ENCODE peak calls at places on chromosomes 12 and 14, in seven cellular contexts. E is B cell, J is epithelial cell of esophagus, R is AG09319, C is cardiac fibroblast, O is GM12865, I is transverse colon. T is an unnamed sample.

GRCh38 chr12:80551897-80552296 is 107.9 kb downstream of the PTPRQ start:
- DNase-seq in E (no peak), J (peak; percentile 91), R (peak; percentile 74), C (peak; percentile 91), O (no peak), I (no peak), T (peak; percentile 38)

GRCh38 chr12:109617496-109617895 is 43.9 kb downstream of the MVK start:
- DNase-seq in E (no peak), J (no peak), R (no peak), C (no peak), O (no peak), I (no peak), T (no peak)

GRCh38 chr14:77113644-77114043 is 15.6 kb downstream of the CIPC start:
- DNase-seq in E (no peak), J (no peak), R (no peak), C (no peak), O (no peak), I (no peak), T (no peak)

GRCh38 chr14:72583316-72584272 is 310.3 kb downstream of the DPF3 start:
- DNase-seq in E (no peak), J (no peak), R (no peak), C (no peak), O (no peak), I (no peak), T (no peak)

GRCh38 chr12:95623554-95624170 is 72.4 kb upstream of the USP44 start:
- DNase-seq in E (peak; percentile 41), J (peak; percentile 91), R (peak; percentile 75), C (peak; percentile 95), O (peak; percentile 66), I (peak; percentile 72), T (peak; percentile 78)

GRCh38 chr12:11823043-11823442 is 173.6 kb downstream of the ETV6 start:
- DNase-seq in E (no peak), J (no peak), R (no peak), C (peak; percentile 48), O (peak; percentile 47), I (no peak), T (no peak)

GRCh38 chr12:2301531-2302461 is 249.0 kb downstream of the CACNA1C start:
- DNase-seq in E (no peak), J (no peak), R (peak; percentile 90), C (no peak), O (no peak), I (no peak), T (no peak)

GRCh38 chr12:79451365-79451764 is 239.4 kb downstream of the PAWR start:
- DNase-seq in E (no peak), J (no peak), R (no peak), C (peak; percentile 9), O (no peak), I (no peak), T (no peak)

DNA sequence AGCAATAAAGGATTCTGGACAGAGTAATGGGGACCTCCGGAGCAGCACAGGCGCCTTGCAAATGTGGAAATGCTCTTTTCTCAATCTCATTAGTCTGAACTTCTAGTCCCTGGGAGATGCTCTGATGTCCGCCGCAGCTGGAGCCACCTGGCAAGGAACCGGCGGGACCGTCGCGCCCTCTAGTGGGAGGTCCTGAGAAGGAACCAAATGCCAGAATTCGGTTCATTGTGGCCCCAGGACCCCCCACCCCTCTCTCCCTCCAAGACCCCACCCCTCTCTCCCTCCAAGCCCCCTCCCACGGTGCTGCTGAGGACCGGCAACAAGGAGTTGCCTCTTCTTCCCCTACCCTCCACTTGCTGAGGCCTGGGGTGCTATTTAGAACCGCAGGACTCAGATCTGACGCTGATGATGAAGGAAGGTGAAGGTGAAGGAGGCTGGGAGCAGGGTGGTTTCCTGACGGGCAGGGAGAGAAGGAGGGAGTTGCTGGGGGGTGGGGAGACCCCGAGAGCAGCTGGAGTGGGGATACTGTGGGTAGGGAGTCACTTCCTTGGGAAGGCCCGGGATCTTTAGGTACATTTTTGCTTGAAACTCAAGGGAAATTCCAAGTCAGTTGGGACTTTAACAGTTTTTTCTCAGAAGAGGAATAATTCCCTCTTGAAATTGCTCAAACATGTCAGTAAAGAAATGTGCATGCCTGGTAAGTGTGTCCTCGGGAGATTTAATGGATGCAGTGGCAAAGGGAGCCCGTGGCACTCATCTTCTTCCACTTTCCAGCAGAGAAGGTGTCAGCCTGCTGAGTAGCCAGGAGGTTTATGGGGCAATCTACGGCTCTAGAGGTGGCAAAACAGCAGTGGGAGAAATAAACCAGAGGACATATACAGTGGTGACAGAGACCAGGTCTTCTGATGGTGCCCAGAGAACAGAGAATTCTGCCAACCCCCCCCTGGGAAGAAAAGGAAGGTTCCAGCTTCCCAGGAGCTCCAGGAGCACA is 42.6 kb downstream of the SMIM41 start:
- DNase-seq in E (peak; percentile 75), J (peak; percentile 58), R (no peak), C (peak; percentile 66), O (peak; percentile 86), I (peak; percentile 69), T (peak; percentile 65)
- TF ChIP-seq CTCF in E (peak; percentile 87), J (peak; percentile 78), R (peak; percentile 72), C (peak; percentile 84), O (peak; percentile 87), I (peak; percentile 44), T (no peak)

GRCh38 chr12:55684761-55685370 is 22.8 kb downstream of the ITGA7 start:
- DNase-seq in E (no peak), J (no peak), R (no peak), C (no peak), O (no peak), I (no peak), T (no peak)

GRCh38 chr12:55682087-55682796 is 25.5 kb downstream of the ITGA7 start:
- DNase-seq in E (no peak), J (no peak), R (no peak), C (no peak), O (no peak), I (no peak), T (peak; percentile 36)

GRCh38 chr12:55679691-55680090 is 28.0 kb downstream of the ITGA7 start:
- DNase-seq in E (no peak), J (no peak), R (no peak), C (no peak), O (no peak), I (no peak), T (no peak)

GRCh38 chr12:55683676-55684075 is 24.0 kb downstream of the ITGA7 start:
- DNase-seq in E (no peak), J (no peak), R (no peak), C (no peak), O (no peak), I (no peak), T (no peak)

DNA sequence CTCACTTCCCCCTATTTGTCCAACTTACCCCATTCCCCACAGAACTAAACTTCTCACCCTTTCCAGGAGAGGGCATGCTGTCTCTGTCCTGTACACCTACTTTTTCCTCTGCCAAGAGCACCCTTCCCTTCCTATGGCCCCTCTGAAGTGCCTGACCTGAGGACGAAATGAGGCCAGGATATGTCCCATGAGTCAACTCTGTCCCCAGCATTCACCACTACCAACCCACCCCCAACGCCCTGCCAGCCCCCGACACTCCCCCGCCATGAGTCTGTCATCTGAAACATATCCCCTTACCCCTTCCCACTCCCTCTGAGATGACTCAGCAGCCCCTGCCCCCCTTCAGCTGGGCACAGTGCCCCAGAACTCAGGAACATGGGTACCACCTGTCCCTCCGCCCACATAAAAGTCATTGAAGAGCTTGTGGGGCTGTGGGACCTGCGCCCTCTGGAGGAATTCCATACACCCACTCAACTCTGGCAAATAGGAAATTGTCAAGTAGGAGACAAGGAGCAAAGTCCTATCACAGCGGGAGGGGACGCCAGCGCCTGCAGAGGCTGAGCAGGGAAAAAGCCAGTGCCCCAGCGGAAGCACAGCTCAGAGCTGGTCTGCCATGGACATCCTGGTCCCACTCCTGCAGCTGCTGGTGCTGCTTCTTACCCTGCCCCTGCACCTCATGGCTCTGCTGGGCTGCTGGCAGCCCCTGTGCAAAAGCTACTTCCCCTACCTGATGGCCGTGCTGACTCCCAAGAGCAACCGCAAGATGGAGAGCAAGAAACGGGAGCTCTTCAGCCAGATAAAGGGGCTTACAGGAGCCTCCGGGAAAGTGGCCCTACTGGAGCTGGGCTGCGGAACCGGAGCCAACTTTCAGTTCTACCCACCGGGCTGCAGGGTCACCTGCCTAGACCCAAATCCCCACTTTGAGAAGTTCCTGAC is 26.3 kb downstream of the ITGA7 start:
- DNase-seq in E (no peak), J (peak; percentile 46), R (peak; percentile 12), C (peak; percentile 75), O (no peak), I (peak; percentile 85), T (peak; percentile 87)
- TF ChIP-seq CTCF in E (no peak), J (peak; percentile 23), R (peak; percentile 36), C (peak; percentile 38), O (no peak), I (peak; percentile 52), T (peak; percentile 55)

DNA sequence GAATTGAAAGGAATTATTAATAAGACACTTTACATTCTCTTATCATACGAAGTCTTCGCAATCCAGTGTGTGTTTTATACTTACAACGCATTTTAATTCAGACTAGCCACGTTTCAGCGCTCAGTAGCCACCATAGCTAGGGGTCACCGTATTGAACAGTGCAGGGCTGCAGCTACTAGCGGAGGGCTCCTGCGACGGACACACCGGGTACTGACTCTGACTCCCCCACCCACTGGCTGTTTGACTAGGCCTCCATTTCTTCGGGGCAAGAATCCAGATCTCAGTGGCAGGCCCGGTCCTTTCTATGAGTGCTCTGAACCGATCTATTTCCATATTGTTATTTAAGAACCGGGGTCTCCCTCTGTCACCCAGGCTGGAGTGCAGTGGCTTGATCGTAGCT is 1.5 kb upstream of the CDK2AP1 start:
- DNase-seq in E (no peak), J (no peak), R (no peak), C (no peak), O (no peak), I (no peak), T (no peak)
- TF ChIP-seq CTCF in E (no peak), J (no peak), R (no peak), C (no peak), O (no peak), I (no peak), T (no peak)

GRCh38 chr14:28746247-28746646 is 20.3 kb upstream of the FOXG1 start:
- DNase-seq in E (no peak), J (no peak), R (no peak), C (no peak), O (no peak), I (no peak), T (no peak)

GRCh38 chr14:28755198-28755794 is 11.3 kb upstream of the FOXG1 start:
- DNase-seq in E (no peak), J (no peak), R (no peak), C (no peak), O (no peak), I (no peak), T (no peak)

GRCh38 chr14:28754209-28754985 is 12.2 kb upstream of the FOXG1 start:
- DNase-seq in E (no peak), J (peak; percentile 60), R (no peak), C (peak; percentile 65), O (peak; percentile 55), I (no peak), T (peak; percentile 52)

GRCh38 chr14:28755930-28756895 is 10.4 kb upstream of the FOXG1 start:
- DNase-seq in E (no peak), J (no peak), R (no peak), C (no peak), O (no peak), I (no peak), T (no peak)

DNA sequence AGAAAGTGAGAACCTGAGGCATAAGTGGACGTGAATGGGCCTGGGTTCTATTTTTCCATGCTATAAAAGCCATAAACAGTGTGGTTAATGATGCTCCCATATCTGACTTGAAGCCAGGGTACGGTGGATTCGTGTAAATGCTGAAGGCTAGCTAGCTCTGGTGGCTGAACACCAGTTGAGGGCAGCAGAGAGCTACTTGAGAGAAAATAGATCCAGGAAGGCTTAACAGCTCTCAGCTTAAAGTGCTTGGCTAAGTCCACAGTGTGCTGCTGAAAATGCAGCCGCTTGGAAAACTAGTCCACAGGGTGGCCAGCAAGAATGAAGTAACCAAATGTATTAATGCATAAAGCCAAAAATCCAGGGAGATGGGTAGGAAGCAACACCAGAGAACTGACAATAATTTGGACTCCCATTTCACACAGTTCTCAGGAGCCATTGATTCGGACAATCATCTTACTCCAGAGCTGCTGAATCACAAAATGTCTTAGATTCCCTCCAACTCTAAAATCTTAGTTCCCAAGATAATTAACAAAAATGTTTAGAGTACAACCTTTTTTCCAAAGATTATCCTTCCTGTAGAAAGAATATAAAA is 15.0 kb upstream of the FOXG1 start:
- DNase-seq in E (no peak), J (peak; percentile 76), R (no peak), C (peak; percentile 71), O (peak; percentile 75), I (no peak), T (peak; percentile 65)
- TF ChIP-seq CTCF in E (no peak), J (peak; percentile 92), R (peak; percentile 73), C (peak; percentile 82), O (peak; percentile 74), I (peak; percentile 28), T (peak; percentile 62)

T was measured in Calu3.